ENCODE peak calls at places on chromosomes 5 and 9, in four cellular contexts. P is iPS-NIHi11, L is AG04450, G is GM23338. W is an unnamed sample.

GRCh38 chr5:131939690-131940345 is 5.6 kb downstream of the MEIKIN start:
- DNase-seq in L (no peak), P (no peak), G (no peak), W (no peak)

GRCh38 chr5:123721721-123722276 is 209.8 kb downstream of the CSNK1G3 start:
- DNase-seq in P (no peak), G (no peak), L (no peak), W (no peak)

GRCh38 chr5:164357405-164358033 is 852.1 kb downstream of the MAT2B start:
- DNase-seq in P (no peak), G (no peak), L (no peak), W (no peak)

GRCh38 chr5:135208555-135209494 is 174.8 kb upstream of the PITX1 start:
- DNase-seq in P (no peak), L (peak; percentile 97), G (peak; percentile 10), W (peak; percentile 82)

GRCh38 chr5:176492431-176492830 is 44.2 kb downstream of the FAF2 start:
- DNase-seq in G (no peak), P (no peak), L (no peak), W (no peak)

GRCh38 chr5:104189031-104189430 is 626.4 kb upstream of the NUDT12 start:
- DNase-seq in G (no peak), P (no peak), L (peak; percentile 48), W (no peak)

GRCh38 chr5:126884269-126884819 is 107.4 kb downstream of the LMNB1 start:
- DNase-seq in G (no peak), P (no peak), L (peak; percentile 68), W (peak; percentile 93)

GRCh38 chr5:138610468-138611294 is 35.5 kb upstream of the HSPA9 start:
- DNase-seq in P (peak; percentile 74), G (peak; percentile 73), L (no peak), W (no peak)

GRCh38 chr9:12426198-12426864 is 266.9 kb upstream of the TYRP1 start:
- DNase-seq in L (no peak), G (peak; percentile 68), P (peak; percentile 26), W (peak; percentile 57)

GRCh38 chr5:56419667-56420066 is 186.5 kb upstream of the ANKRD55 start:
- DNase-seq in P (no peak), G (no peak), L (no peak), W (no peak)

GRCh38 chr9:134225186-134225585 is 60.8 kb upstream of the RNU6ATAC start:
- DNase-seq in L (no peak), G (no peak), P (no peak), W (no peak)

GRCh38 chr5:54753034-54753433 is 232.4 kb downstream of the ESM1 start:
- DNase-seq in L (no peak), P (no peak), G (no peak), W (no peak)

GRCh38 chr9:70374962-70375618 is 39.4 kb downstream of the KLF9 start:
- DNase-seq in P (no peak), G (no peak), L (no peak), W (no peak)

GRCh38 chr9:71628247-71628646 is 140.1 kb downstream of the CEMIP2 start:
- DNase-seq in L (no peak), G (peak; percentile 36), P (no peak), W (peak; percentile 6)

GRCh38 chr9:104810421-104811339 is 46.8 kb downstream of the NIPSNAP3B start:
- DNase-seq in L (no peak), P (no peak), G (peak; percentile 22), W (no peak)

GRCh38 chr9:134053401-134053871 is 14.4 kb downstream of the BRD3 start:
- DNase-seq in L (no peak), P (peak; percentile 26), G (no peak), W (no peak)

GRCh38 chr9:113746486-113746885 is 129.6 kb upstream of the ZNF618 start:
- DNase-seq in G (no peak), P (no peak), L (no peak), W (no peak)

GRCh38 chr9:127283917-127284316 is 19.3 kb downstream of the GARNL3 start:
- DNase-seq in P (peak; percentile 30), L (no peak), G (peak; percentile 40), W (peak; percentile 64)

GRCh38 chr5:143931389-143931984 is 119.5 kb downstream of the HMHB1 start:
- DNase-seq in G (no peak), L (no peak), P (no peak), W (no peak)

GRCh38 chr5:102796014-102796413 is 40.9 kb downstream of the PAM start:
- DNase-seq in L (no peak), P (no peak), G (no peak), W (no peak)

GRCh38 chr5:128254789-128255188 is 171.2 kb downstream of the SLC12A2 start:
- DNase-seq in G (no peak), L (no peak), P (no peak), W (no peak)

GRCh38 chr5:176596689-176597416 is 13.1 kb downstream of the GPRIN1 start:
- DNase-seq in G (peak; percentile 83), P (peak; percentile 73), L (no peak), W (no peak)

GRCh38 chr5:154493274-154493673 is 15.2 kb upstream of the HAND1 start:
- DNase-seq in P (no peak), G (peak; percentile 23), L (no peak), W (no peak)